ENCODE peak calls at places on chromosomes 4 and X, in six cellular contexts. I, B, R, X, Y and H are unnamed samples.

GRCh38 chrX:66015906-66016689 is 23.8 kb downstream of the VSIG4 start:
- DNase-seq in R (no peak), X (no peak), B (no peak), Y (no peak), I (no peak), H (no peak)

GRCh38 chr4:88158038-88158359 is 440 bp downstream of the ABCG2 start:
- DNase-seq in Y (no peak), R (no peak), I (no peak), X (no peak), B (no peak), H (no peak)

GRCh38 chr4:8192748-8193738 is 6.0 kb upstream of the SH3TC1 start:
- DNase-seq in Y (peak), B (peak), X (peak), I (peak), R (no peak), H (peak)

GRCh38 chr4:85107553-85107952 is 141.1 kb upstream of the WDFY3 start:
- DNase-seq in Y (no peak), X (no peak), R (no peak), I (no peak), B (no peak), H (no peak)

GRCh38 chrX:41332988-41333743 is 796 bp upstream of the DDX3X start:
- DNase-seq in X (peak), Y (peak), B (peak), I (peak), R (peak), H (no peak)

GRCh38 chrX:6456196-6456595 is 78.7 kb downstream of the VCX3A start:
- DNase-seq in R (peak), Y (no peak), I (no peak), B (no peak), X (no peak), H (no peak)

GRCh38 chr4:146661368-146661767 is 22.7 kb downstream of the POU4F2 start:
- DNase-seq in B (no peak), R (no peak), X (no peak), I (no peak), Y (no peak), H (no peak)

GRCh38 chrX:25013593-25014365 is 2.0 kb downstream of the ARX start:
- DNase-seq in X (no peak), I (no peak), R (no peak), Y (no peak), B (peak), H (no peak)

GRCh38 chr4:7129871-7130609 is 62.2 kb upstream of the GRPEL1 start:
- DNase-seq in X (no peak), I (no peak), R (no peak), B (no peak), Y (no peak), H (no peak)

GRCh38 chr4:179624768-179625181 is 2182.5 kb upstream of the AGA start:
- DNase-seq in R (no peak), B (no peak), Y (peak), I (no peak), X (no peak), H (no peak)

GRCh38 chrX:73963682-73964081 is 340.3 kb upstream of the ZCCHC13 start:
- DNase-seq in I (no peak), B (no peak), X (no peak), Y (no peak), R (no peak), H (no peak)

GRCh38 chrX:45110494-45110893 is 90.2 kb downstream of the DIPK2B start:
- DNase-seq in Y (no peak), B (no peak), I (no peak), X (no peak), R (no peak), H (no peak)

GRCh38 chr4:137677851-137678250 is 145.6 kb upstream of the PCDH18 start:
- DNase-seq in X (no peak), Y (no peak), I (no peak), R (no peak), B (no peak), H (no peak)

GRCh38 chrX:57902633-57903032 is 7.6 kb downstream of the ZXDA start:
- DNase-seq in R (no peak), I (no peak), B (no peak), Y (no peak), X (no peak), H (no peak)

GRCh38 chr4:142846105-142846728 is at the start of gene INPP4B:
- DNase-seq in I (peak), R (peak), X (no peak), Y (peak), B (peak), H (no peak)

GRCh38 chr4:187606581-187606980 is 389.0 kb upstream of the ZFP42 start:
- DNase-seq in X (peak), I (peak), R (peak), B (peak), Y (peak), H (peak)

GRCh38 chr4:7647211-7647931 is 212.6 kb upstream of the PSAPL1 start:
- DNase-seq in R (no peak), I (no peak), Y (no peak), B (no peak), X (no peak), H (no peak)

GRCh38 chr4:173168396-173169177 is at the start of gene GALNT7:
- DNase-seq in I (peak), B (peak), R (peak), Y (peak), X (no peak), H (no peak)

GRCh38 chrX:23338334-23338733 is 3.7 kb downstream of the PTCHD1 start:
- DNase-seq in I (no peak), Y (no peak), R (no peak), B (no peak), X (no peak), H (no peak)

GRCh38 chr4:10114147-10114546 is 2.5 kb downstream of the WDR1 start:
- DNase-seq in B (no peak), R (no peak), X (no peak), Y (no peak), I (no peak), H (no peak)

GRCh38 chrX:56792270-56793111 is 63.4 kb downstream of the NBDY start:
- DNase-seq in X (no peak), R (no peak), Y (no peak), I (no peak), B (no peak), H (no peak)

GRCh38 chr4:185634066-185634652 is 98.9 kb upstream of the PDLIM3 start:
- DNase-seq in B (peak), R (peak), Y (no peak), I (peak), X (peak), H (no peak)

GRCh38 chr4:176902710-176903323 is 110.1 kb upstream of the VEGFC start:
- DNase-seq in B (no peak), I (no peak), X (no peak), R (no peak), Y (no peak), H (peak)

GRCh38 chr4:157221895-157222763 is 1.6 kb downstream of the GRIA2 start:
- DNase-seq in X (no peak), R (peak), Y (no peak), B (peak), I (no peak), H (no peak)

GRCh38 chr4:46830971-46831454 is 78.0 kb downstream of the COX7B2 start:
- DNase-seq in X (no peak), B (no peak), Y (no peak), R (no peak), I (no peak), H (no peak)

GRCh38 chr4:86918539-86919072 is 16.2 kb upstream of the AFF1 start:
- DNase-seq in I (peak), R (no peak), B (no peak), Y (no peak), X (peak), H (no peak)

GRCh38 chrX:147781844-147782243 is 129.9 kb upstream of the FMR1 start:
- DNase-seq in R (no peak), I (no peak), B (no peak), X (no peak), Y (no peak), H (no peak)

GRCh38 chr4:112889619-112890294 is 159.7 kb upstream of the ANK2 start:
- DNase-seq in Y (no peak), R (no peak), X (no peak), B (no peak), I (no peak), H (no peak)

GRCh38 chr4:145487626-145488025 is 6.0 kb downstream of the SMAD1 start:
- DNase-seq in B (no peak), I (no peak), X (no peak), Y (no peak), R (no peak), H (no peak)

GRCh38 chr4:189117426-189117825 is 823.2 kb upstream of the FRG1 start:
- DNase-seq in Y (no peak), R (peak), I (no peak), B (no peak), X (no peak), H (no peak)

GRCh38 chrX:129568349-129568748 is 28.3 kb downstream of the OCRL start:
- DNase-seq in I (no peak), R (no peak), X (no peak), Y (no peak), B (no peak), H (no peak)

GRCh38 chrX:41148553-41148952 is 63.3 kb downstream of the USP9X start:
- DNase-seq in R (no peak), X (no peak), Y (no peak), B (no peak), I (no peak), H (no peak)

GRCh38 chr4:30825008-30825765 is 105.0 kb downstream of the PCDH7 start:
- DNase-seq in R (no peak), I (no peak), X (no peak), B (no peak), Y (no peak), H (no peak)

GRCh38 chrX:8565729-8566128 is 101.1 kb downstream of the VCX3B start:
- DNase-seq in X (no peak), B (no peak), I (no peak), R (no peak), Y (no peak), H (no peak)

GRCh38 chr4:180745019-180745418 is 1498.2 kb upstream of the TENM3 start:
- DNase-seq in B (peak), R (no peak), Y (no peak), I (no peak), X (no peak), H (no peak)

GRCh38 chr4:180751009-180751408 is 1492.2 kb upstream of the TENM3 start:
- DNase-seq in I (peak), Y (no peak), R (no peak), X (no peak), B (no peak), H (no peak)
- TF ChIP-seq REST in I (no peak), Y (no peak), R (no peak), X (no peak), B (no peak), H (no peak)

DNA sequence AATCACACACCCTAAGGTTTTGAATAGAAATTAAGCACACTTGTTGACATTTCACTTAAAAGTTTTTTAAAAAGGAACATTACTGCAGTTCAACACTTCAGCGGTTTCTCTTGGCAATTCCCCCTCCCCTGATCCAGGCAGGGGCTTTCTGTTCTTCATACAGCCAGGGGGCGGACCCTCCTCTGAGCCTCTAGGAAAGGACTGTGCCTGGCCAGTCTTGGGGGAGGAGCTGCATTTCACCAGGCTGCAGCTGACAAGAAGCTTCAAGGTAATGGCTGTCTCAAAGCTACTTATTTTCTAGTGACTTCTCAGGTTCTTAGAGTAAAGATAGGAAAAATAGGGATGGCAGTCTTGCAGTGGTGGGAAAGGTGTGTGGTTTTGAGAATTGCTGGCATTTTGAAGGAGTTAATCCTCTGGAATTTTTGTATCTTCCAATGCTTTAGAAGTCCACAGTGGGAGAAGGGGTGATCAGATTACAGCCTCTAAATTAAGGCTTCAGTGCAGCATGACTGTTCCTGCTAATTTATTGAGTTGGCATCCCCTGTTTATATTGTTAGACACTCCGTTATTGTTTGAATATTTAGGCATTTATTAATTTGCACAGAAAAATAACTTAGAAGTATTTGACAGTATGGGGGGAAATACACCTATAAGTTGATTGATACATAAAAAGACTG is 33.5 kb downstream of the PWWP3B start:
- DNase-seq in B (no peak), Y (no peak), R (peak), X (no peak), I (no peak), H (no peak)
- TF ChIP-seq REST in B (no peak), Y (no peak), R (no peak), X (no peak), I (no peak), H (no peak)

GRCh38 chr4:114600066-114600552 is 1.5 kb downstream of the UGT8 start:
- DNase-seq in R (no peak), I (no peak), Y (no peak), X (no peak), B (no peak), H (no peak)

GRCh38 chr4:114599231-114600065 is 841 bp downstream of the UGT8 start:
- DNase-seq in I (no peak), Y (no peak), B (peak), R (peak), X (no peak), H (no peak)

GRCh38 chr4:114598191-114599121 is at the start of gene UGT8:
- DNase-seq in X (no peak), I (peak), Y (no peak), R (peak), B (peak), H (no peak)

GRCh38 chr4:114595207-114595606 is 3.4 kb upstream of the UGT8 start:
- DNase-seq in Y (no peak), X (no peak), R (no peak), I (no peak), B (no peak), H (no peak)

DNA sequence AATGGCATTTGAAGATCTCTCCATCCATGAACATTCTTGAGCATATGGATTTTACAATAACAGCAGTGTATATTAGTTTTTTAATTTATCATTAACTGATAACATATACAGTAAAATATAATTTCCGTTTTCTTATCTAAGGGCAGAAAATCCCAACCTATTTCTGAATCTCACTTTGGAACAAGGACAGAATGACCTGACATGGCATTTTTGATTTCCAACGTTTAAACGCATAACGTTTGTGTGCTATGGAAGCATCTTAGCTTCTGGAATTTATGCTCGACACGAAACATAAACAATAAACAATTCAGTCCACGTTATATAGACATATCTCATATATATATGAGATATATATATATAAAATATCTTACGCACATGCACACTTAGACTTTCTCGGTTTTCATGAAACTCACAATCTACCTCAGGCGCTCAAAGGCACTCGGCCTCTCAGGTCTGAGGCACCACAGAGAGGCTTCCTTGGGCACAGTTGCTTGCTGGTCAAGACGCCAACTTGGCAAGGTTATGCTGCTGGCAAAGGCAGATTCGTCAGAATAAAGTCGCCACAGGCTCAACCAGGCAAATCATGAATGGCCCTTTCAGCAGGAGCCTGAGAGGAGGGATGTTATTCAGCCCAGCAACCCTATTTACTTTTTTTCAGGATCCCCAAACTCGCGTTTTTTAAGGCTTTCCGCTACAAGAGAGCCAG is 1.0 kb upstream of the UGT8 start:
- DNase-seq in R (peak), B (no peak), Y (no peak), X (no peak), I (no peak), H (no peak)
- TF ChIP-seq REST in R (no peak), B (no peak), Y (no peak), X (no peak), I (no peak), H (no peak)

DNA sequence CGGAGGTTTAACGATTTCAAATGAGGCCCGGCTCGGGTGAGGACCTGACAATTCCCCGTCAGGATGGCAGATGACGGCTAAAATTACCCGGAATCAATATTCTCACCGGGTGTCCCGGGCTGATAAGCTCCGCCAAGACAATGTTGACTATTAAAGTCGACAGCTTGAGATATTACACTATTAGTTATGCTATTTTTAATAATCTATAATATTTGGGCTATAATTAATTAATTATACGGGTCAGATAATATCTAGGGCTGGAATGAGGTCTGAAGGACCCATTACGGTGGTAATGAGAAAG is 9.4 kb upstream of the NKX1-1 start:
- DNase-seq in Y (no peak), B (peak), R (no peak), X (no peak), I (no peak), H (no peak)
- TF ChIP-seq REST in Y (no peak), B (no peak), R (no peak), X (no peak), I (no peak), H (no peak)

DNA sequence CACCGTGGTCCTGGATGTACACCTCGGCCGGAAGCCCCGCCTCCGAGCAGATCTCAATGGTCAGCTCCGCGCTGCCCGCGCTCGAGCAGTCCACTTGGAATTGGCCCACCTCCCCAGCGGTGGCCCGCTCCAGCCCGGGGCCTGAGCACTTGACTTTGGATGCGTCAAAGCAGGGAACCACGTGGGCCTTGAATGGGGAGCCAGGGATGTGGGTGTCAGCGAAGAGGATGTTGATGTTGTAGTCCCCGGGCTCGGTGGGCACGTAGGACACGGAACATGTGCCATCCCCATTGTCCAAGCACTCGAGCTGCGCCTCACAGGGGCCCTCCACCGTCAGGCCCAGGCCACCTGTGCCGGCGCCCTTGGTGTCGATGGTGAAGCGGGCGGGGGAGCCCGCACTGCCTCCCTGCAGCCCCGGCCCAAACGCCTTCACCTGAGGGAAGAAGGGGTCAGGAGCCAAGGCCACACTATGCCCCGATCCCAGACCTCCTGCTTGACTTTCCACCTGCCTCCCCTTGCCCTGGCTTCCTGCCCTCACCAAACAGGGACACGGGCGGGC is 14.2 kb downstream of the FLNA start:
- DNase-seq in R (no peak), B (no peak), X (no peak), I (no peak), Y (no peak), H (no peak)
- TF ChIP-seq REST in R (no peak), B (no peak), X (no peak), I (no peak), Y (no peak), H (no peak)

DNA sequence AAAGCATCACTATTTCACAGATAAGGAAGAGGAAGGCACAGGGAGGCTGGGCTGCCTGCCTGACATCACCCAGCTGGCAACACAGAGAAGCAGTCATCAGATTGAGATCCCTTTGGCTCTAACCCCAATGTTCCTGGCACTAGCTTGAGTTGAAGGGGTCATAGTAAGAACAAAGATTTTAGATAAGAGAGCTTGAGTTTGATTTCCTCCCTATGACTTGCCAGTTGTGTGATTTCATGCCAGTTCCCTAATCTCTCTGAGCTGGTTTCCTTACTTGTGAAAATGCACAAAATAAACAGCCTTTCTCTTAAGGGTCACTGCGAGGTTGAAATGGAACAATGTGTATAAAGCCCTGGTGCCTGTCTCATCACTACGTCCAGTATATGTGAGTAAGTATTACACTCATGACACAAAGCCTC is 475.4 kb upstream of the HS3ST1 start:
- DNase-seq in Y (no peak), I (peak), X (no peak), R (no peak), B (no peak), H (no peak)
- TF ChIP-seq REST in Y (no peak), I (no peak), X (no peak), R (no peak), B (no peak), H (no peak)